ENCODE peak calls at places on chromosomes 12 and 14, in seven cellular contexts. P is heart left ventricle, B is IMR-90, M is lower leg skin, Z is uterus, T is A549, I is sigmoid colon. X is an unnamed sample.

GRCh38 chr12:56271031-56271430 is 4.3 kb downstream of the COQ10A start:
- DNase-seq in P (no peak), B (peak; percentile 31), M (no peak), Z (no peak), T (peak; percentile 48), I (no peak), X (no peak)

GRCh38 chr12:10901427-10901826 is 7.9 kb downstream of the TAS2R13 start:
- DNase-seq in P (no peak), B (no peak), M (no peak), Z (no peak), T (no peak), I (no peak), X (no peak)

GRCh38 chr14:106141242-106142220 is 615.1 kb downstream of the TMEM121 start:
- DNase-seq in P (no peak), B (no peak), M (no peak), Z (no peak), T (peak; percentile 28), I (no peak), X (peak; percentile 20)

GRCh38 chr14:32565256-32565655 is 236.2 kb downstream of the AKAP6 start:
- DNase-seq in P (no peak), B (no peak), M (no peak), Z (no peak), T (no peak), I (no peak), X (no peak)

GRCh38 chr14:105999361-106000028 is 473.1 kb downstream of the TMEM121 start:
- DNase-seq in P (peak; percentile 86), B (no peak), M (no peak), Z (peak; percentile 22), T (peak; percentile 84), I (no peak), X (peak; percentile 22)

GRCh38 chr12:6699989-6700645 is 498 bp downstream of the PIANP start:
- DNase-seq in P (no peak), B (no peak), M (no peak), Z (peak; percentile 34), T (no peak), I (peak; percentile 69), X (no peak)

GRCh38 chr14:68972507-68973272 is 6.4 kb downstream of the ACTN1 start:
- DNase-seq in P (no peak), B (peak; percentile 94), M (no peak), Z (no peak), T (no peak), I (peak; percentile 63), X (no peak)

GRCh38 chr12:93376436-93377251 is 1.1 kb upstream of the NUDT4 start:
- DNase-seq in P (no peak), B (peak; percentile 60), M (peak; percentile 37), Z (peak; percentile 26), T (peak; percentile 28), I (no peak), X (peak; percentile 33)

GRCh38 chr12:130871286-130872178 is at the start of gene RAN:
- DNase-seq in P (peak; percentile 97), B (peak; percentile 92), M (peak; percentile 83), Z (peak; percentile 89), T (peak; percentile 97), I (peak; percentile 96), X (peak; percentile 94)

GRCh38 chr12:130873106-130873795 is 1.4 kb downstream of the RAN start:
- DNase-seq in P (no peak), B (no peak), M (no peak), Z (no peak), T (no peak), I (no peak), X (no peak)

GRCh38 chr12:130872179-130873096 is 572 bp downstream of the RAN start:
- DNase-seq in P (peak; percentile 68), B (no peak), M (no peak), Z (no peak), T (peak; percentile 46), I (peak; percentile 66), X (peak; percentile 67)

GRCh38 chr12:130868412-130868811 is 3.5 kb upstream of the RAN start:
- DNase-seq in P (no peak), B (no peak), M (no peak), Z (no peak), T (no peak), I (no peak), X (no peak)

DNA sequence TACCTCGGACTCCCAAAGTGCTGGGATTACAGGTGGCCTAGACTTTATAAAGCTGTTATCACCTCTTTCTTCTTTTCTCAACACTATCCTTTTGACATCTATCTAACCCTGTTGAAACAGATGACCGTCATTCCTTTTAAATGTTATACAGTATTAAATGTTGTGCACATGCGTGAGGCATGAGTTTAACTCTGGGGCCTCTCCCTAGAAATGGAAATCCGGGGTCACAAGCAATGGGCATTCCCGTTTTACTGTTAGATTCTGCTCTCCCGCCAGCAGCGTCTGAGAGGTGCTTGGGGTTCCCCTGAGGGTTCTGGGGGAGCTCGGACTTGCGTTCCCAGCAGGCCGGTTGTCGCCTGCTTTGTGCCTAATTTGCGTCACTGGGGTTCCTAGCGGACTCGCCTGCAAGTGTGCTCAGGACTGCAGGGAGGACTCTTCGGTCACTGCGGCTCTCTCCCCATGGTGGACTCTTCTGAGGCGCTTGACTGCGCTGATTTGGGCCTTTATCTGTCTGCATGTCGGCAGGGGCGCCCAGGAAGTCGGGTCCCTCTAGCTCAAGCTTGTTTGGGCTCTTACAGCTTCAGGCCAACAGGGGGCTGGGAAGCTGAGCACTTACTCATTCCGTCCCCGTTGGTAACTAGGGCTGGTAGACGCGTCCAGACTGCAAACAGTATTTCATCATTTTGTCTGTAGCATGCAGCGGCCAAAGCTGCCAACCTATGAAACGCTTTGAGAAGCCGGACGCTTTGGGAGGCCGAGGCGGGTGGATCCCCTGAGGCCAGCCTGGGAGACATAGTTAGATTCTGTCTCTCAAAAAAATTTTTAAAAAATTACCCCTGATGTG is 1.2 kb upstream of the RAN start:
- DNase-seq in P (peak; percentile 75), B (peak; percentile 83), M (peak; percentile 63), Z (peak; percentile 66), T (peak; percentile 98), I (peak; percentile 83), X (peak; percentile 39)
- TF ChIP-seq POLR2A in P (no peak), B (no peak), M (no peak), Z (no peak), T (peak; percentile 38), I (no peak), X (no peak)

GRCh38 chr14:91418387-91419043 is 895 bp upstream of the CCDC88C start:
- DNase-seq in P (peak; percentile 88), B (peak; percentile 17), M (peak; percentile 51), Z (peak; percentile 45), T (peak; percentile 68), I (no peak), X (peak; percentile 29)

GRCh38 chr14:91416744-91417133 is 881 bp downstream of the CCDC88C start:
- DNase-seq in P (no peak), B (no peak), M (no peak), Z (no peak), T (no peak), I (no peak), X (no peak)

GRCh38 chr14:91417134-91417982 is at the start of gene CCDC88C:
- DNase-seq in P (peak; percentile 85), B (no peak), M (no peak), Z (peak; percentile 42), T (peak; percentile 69), I (no peak), X (no peak)

GRCh38 chr14:91419044-91419397 is 1.4 kb upstream of the CCDC88C start:
- DNase-seq in P (no peak), B (no peak), M (no peak), Z (no peak), T (no peak), I (no peak), X (no peak)

DNA sequence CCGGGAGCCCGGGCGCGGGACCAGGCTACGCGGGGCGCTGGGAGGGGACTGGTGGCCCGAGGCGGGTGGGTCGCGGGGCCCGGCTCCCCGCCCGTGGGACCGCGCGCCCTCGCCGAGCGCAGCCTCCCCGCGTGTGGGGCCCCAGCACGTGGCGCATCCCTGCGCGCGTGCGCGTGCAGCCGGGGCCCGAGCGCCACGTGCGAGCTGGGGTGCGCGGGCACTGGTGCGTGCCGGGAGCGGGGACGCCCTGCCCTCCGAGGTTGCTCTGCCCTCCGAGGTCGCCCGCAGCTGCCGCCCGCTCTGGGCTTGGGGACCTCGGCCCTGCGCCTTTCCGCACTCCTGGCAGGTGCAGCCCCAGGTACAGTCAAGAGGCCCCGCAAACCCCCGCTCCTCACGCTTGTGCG is 365 bp upstream of the CCDC88C start:
- DNase-seq in P (no peak), B (no peak), M (no peak), Z (no peak), T (peak; percentile 72), I (no peak), X (no peak)
- TF ChIP-seq POLR2A in P (no peak), B (no peak), M (no peak), Z (no peak), T (no peak), I (no peak), X (no peak)

DNA sequence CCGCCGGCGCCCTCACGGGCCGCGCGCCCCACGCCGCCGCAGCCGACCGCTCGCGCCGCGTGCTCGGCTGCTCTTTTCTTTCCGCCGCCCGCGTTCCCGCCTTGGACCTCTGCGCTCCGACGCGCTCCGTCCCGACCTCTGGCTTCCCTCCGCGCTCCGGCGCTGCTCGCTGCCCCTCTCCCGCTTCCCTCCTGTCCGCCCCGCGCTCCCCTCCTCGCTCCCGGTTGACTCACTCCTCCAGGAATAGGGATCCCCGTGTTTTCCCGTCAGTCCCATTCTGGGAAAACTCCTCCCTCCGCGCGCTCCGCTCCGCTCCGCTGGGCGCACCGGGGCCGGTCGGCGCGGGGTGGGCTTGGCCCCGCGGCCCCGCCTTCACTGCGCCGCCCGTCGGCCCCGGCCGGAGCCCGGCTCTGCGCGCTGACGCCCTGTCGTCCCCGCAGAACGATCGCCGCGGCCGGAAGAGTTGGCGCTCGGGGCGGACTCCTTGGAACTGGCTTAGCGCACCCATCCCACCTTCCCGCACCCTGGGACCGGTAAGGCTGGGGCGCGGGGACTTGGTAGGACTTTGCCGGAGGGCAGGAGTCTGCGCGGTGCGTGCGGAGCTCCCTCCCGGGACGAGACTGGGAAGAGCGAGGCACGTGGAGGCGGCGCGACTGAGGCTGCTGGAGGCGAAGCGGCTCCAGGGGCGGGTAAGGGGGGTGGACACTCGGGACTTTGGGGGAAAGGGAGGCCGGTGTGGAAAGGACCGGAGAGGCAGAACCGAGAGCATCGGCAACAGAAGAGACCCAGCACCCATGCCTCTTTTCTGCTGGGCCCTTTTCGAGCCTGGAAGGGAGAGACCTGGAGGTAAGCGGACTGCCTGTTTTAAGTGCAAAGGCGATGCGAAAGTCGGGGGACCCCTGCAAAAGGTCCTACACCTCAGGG is 573 bp downstream of the TEAD4 start:
- DNase-seq in P (peak; percentile 75), B (peak; percentile 60), M (no peak), Z (peak; percentile 61), T (peak; percentile 67), I (peak; percentile 77), X (peak; percentile 61)
- TF ChIP-seq POLR2A in P (peak; percentile 43), B (peak; percentile 63), M (no peak), Z (no peak), T (no peak), I (no peak), X (peak; percentile 25)

GRCh38 chr12:124881123-124881522 is 17.5 kb upstream of the SCARB1 start:
- DNase-seq in P (no peak), B (no peak), M (no peak), Z (no peak), T (no peak), I (no peak), X (no peak)

GRCh38 chr12:124884587-124885438 is 21.1 kb upstream of the SCARB1 start:
- DNase-seq in P (no peak), B (no peak), M (no peak), Z (no peak), T (no peak), I (no peak), X (no peak)

GRCh38 chr12:124888203-124888602 is 24.5 kb upstream of the SCARB1 start:
- DNase-seq in P (no peak), B (no peak), M (no peak), Z (no peak), T (no peak), I (no peak), X (peak; percentile 79)

GRCh38 chr12:124878795-124879516 is 15.3 kb upstream of the SCARB1 start:
- DNase-seq in P (no peak), B (no peak), M (no peak), Z (no peak), T (no peak), I (no peak), X (no peak)

GRCh38 chr12:124883263-124883876 is 19.7 kb upstream of the SCARB1 start:
- DNase-seq in P (no peak), B (peak; percentile 24), M (no peak), Z (no peak), T (no peak), I (no peak), X (no peak)
- TF ChIP-seq POLR2A in P (no peak), B (no peak), M (no peak), Z (no peak), T (no peak), I (no peak), X (no peak)